ENCODE peak calls at places on chromosomes 4 and X, in eight cellular contexts. Z is HepG2; B is upper lobe of right lung; P is naive thymus-derived CD4-positive, alpha-beta T cell; M is heart left ventricle; N is left cardiac atrium; T is omental fat pad; I is GM12878. K is an unnamed sample.

GRCh38 chrX:111854778-111855490 is 21.0 kb upstream of the TRPC5OS start:
- ATAC-seq in P (no peak), N (no peak), B (no peak), Z (peak; percentile 62), M (no peak), T (no peak), I (peak; percentile 61), K (no peak)

GRCh38 chr4:76447326-76447954 is 12.4 kb downstream of the SHROOM3 start:
- ATAC-seq in I (no peak), T (no peak), B (no peak), M (no peak), P (no peak), Z (no peak), N (no peak), K (no peak)

GRCh38 chrX:17435476-17435875 is 60.5 kb downstream of the NHS start:
- ATAC-seq in Z (peak; percentile 68), I (no peak), B (no peak), P (no peak), N (peak; percentile 34), T (no peak), M (no peak), K (no peak)

GRCh38 chr4:112923514-112923913 is 125.9 kb upstream of the ANK2 start:
- ATAC-seq in P (no peak), B (no peak), M (no peak), T (no peak), I (no peak), N (no peak), Z (no peak), K (no peak)

GRCh38 chrX:22399793-22400192 is 127.1 kb downstream of the CBLL2 start:
- ATAC-seq in M (no peak), T (no peak), P (no peak), Z (no peak), N (no peak), B (no peak), I (no peak), K (no peak)

GRCh38 chrX:97685753-97686152 is 802.0 kb downstream of the RPA4 start:
- ATAC-seq in M (no peak), N (no peak), I (peak; percentile 84), T (no peak), P (no peak), B (no peak), Z (peak; percentile 48), K (no peak)

GRCh38 chr4:131650951-131651350 is 1498.1 kb upstream of the PCDH10 start:
- ATAC-seq in T (no peak), P (no peak), I (no peak), B (no peak), Z (no peak), M (no peak), N (no peak), K (no peak)

GRCh38 chr4:139453041-139453370 is 915 bp upstream of the RAB33B start:
- ATAC-seq in N (peak; percentile 7), I (peak; percentile 76), P (peak; percentile 67), B (peak; percentile 34), T (peak; percentile 22), M (no peak), Z (peak; percentile 76), K (peak; percentile 55)

GRCh38 chrX:140141444-140142029 is 176.2 kb upstream of the CXorf66 start:
- ATAC-seq in P (no peak), T (no peak), I (peak; percentile 80), B (peak; percentile 44), N (no peak), Z (no peak), M (no peak), K (no peak)